ENCODE peak calls at places on chromosomes 16 and 17, in ten cellular contexts. One of them, this sample, is unnamed.

GRCh38 chr17:72237223-72237622 is 116.4 kb downstream of the SOX9 start:
- DNase-seq in GM12864: no peak
- DNase-seq in cardiac muscle cell: no peak
- DNase-seq in BJ: no peak
- DNase-seq in skeletal muscle cell: no peak
- DNase-seq in HepG2: no peak
- DNase-seq in A549: no peak
- DNase-seq in naive thymus-derived CD4-positive, alpha-beta T cell: no peak
- DNase-seq in heart left ventricle: no peak
- DNase-seq in CD8-positive, alpha-beta T cell: no peak
- DNase-seq in this sample: no peak

GRCh38 chr16:50609049-50609832 is 61.0 kb downstream of the NKD1 start:
- DNase-seq in GM12864: no peak
- DNase-seq in cardiac muscle cell: no peak
- DNase-seq in BJ: no peak
- DNase-seq in skeletal muscle cell: no peak
- DNase-seq in HepG2: no peak
- DNase-seq in A549: no peak
- DNase-seq in naive thymus-derived CD4-positive, alpha-beta T cell: no peak
- DNase-seq in heart left ventricle: no peak
- DNase-seq in CD8-positive, alpha-beta T cell: no peak
- DNase-seq in this sample: no peak

GRCh38 chr17:60106377-60107059 is 27.8 kb upstream of the HEATR6 start:
- DNase-seq in GM12864: no peak
- DNase-seq in cardiac muscle cell: peak
- DNase-seq in BJ: no peak
- DNase-seq in skeletal muscle cell: no peak
- DNase-seq in HepG2: no peak
- DNase-seq in A549: no peak
- DNase-seq in naive thymus-derived CD4-positive, alpha-beta T cell: no peak
- DNase-seq in heart left ventricle: no peak
- DNase-seq in CD8-positive, alpha-beta T cell: no peak
- DNase-seq in this sample: no peak

GRCh38 chr17:8189041-8189710 is 804 bp downstream of the BORCS6 start:
- DNase-seq in GM12864: no peak
- DNase-seq in cardiac muscle cell: no peak
- DNase-seq in BJ: no peak
- DNase-seq in skeletal muscle cell: no peak
- DNase-seq in HepG2: no peak
- DNase-seq in A549: no peak
- DNase-seq in naive thymus-derived CD4-positive, alpha-beta T cell: peak
- DNase-seq in heart left ventricle: peak
- DNase-seq in CD8-positive, alpha-beta T cell: peak
- DNase-seq in this sample: no peak

GRCh38 chr16:86975445-86975844 is 341.7 kb downstream of the C16orf95 start:
- DNase-seq in GM12864: no peak
- DNase-seq in cardiac muscle cell: peak
- DNase-seq in BJ: no peak
- DNase-seq in skeletal muscle cell: peak
- DNase-seq in HepG2: no peak
- DNase-seq in A549: peak
- DNase-seq in naive thymus-derived CD4-positive, alpha-beta T cell: no peak
- DNase-seq in heart left ventricle: peak
- DNase-seq in CD8-positive, alpha-beta T cell: no peak
- DNase-seq in this sample: no peak

GRCh38 chr16:58094791-58095574 is 34.2 kb downstream of the CFAP20 start:
- DNase-seq in GM12864: no peak
- DNase-seq in cardiac muscle cell: no peak
- DNase-seq in BJ: no peak
- DNase-seq in skeletal muscle cell: no peak
- DNase-seq in HepG2: no peak
- DNase-seq in A549: no peak
- DNase-seq in naive thymus-derived CD4-positive, alpha-beta T cell: no peak
- DNase-seq in heart left ventricle: no peak
- DNase-seq in CD8-positive, alpha-beta T cell: no peak
- DNase-seq in this sample: peak

GRCh38 chr17:79907855-79908254 is 68.6 kb upstream of the CBX4 start:
- DNase-seq in GM12864: no peak
- DNase-seq in cardiac muscle cell: peak
- DNase-seq in BJ: peak
- DNase-seq in skeletal muscle cell: no peak
- DNase-seq in HepG2: no peak
- DNase-seq in A549: no peak
- DNase-seq in naive thymus-derived CD4-positive, alpha-beta T cell: no peak
- DNase-seq in heart left ventricle: no peak
- DNase-seq in CD8-positive, alpha-beta T cell: no peak
- DNase-seq in this sample: no peak

GRCh38 chr16:89493776-89494175 is 3.4 kb upstream of the ANKRD11 start:
- DNase-seq in GM12864: no peak
- DNase-seq in cardiac muscle cell: no peak
- DNase-seq in BJ: no peak
- DNase-seq in skeletal muscle cell: no peak
- DNase-seq in HepG2: no peak
- DNase-seq in A549: no peak
- DNase-seq in naive thymus-derived CD4-positive, alpha-beta T cell: no peak
- DNase-seq in heart left ventricle: no peak
- DNase-seq in CD8-positive, alpha-beta T cell: no peak
- DNase-seq in this sample: no peak

GRCh38 chr16:49725651-49726050 is 130.3 kb downstream of the ZNF423 start:
- DNase-seq in GM12864: no peak
- DNase-seq in cardiac muscle cell: no peak
- DNase-seq in BJ: no peak
- DNase-seq in skeletal muscle cell: no peak
- DNase-seq in HepG2: no peak
- DNase-seq in A549: no peak
- DNase-seq in naive thymus-derived CD4-positive, alpha-beta T cell: no peak
- DNase-seq in heart left ventricle: no peak
- DNase-seq in CD8-positive, alpha-beta T cell: no peak
- DNase-seq in this sample: no peak

GRCh38 chr17:81256616-81257015 is 17.5 kb downstream of the NDUFAF8 start:
- DNase-seq in GM12864: no peak
- DNase-seq in cardiac muscle cell: no peak
- DNase-seq in BJ: no peak
- DNase-seq in skeletal muscle cell: no peak
- DNase-seq in HepG2: no peak
- DNase-seq in A549: peak
- DNase-seq in naive thymus-derived CD4-positive, alpha-beta T cell: no peak
- DNase-seq in heart left ventricle: no peak
- DNase-seq in CD8-positive, alpha-beta T cell: no peak
- DNase-seq in this sample: peak

GRCh38 chr17:81257533-81257932 is 18.4 kb downstream of the NDUFAF8 start:
- DNase-seq in GM12864: no peak
- DNase-seq in cardiac muscle cell: no peak
- DNase-seq in BJ: no peak
- DNase-seq in skeletal muscle cell: no peak
- DNase-seq in HepG2: no peak
- DNase-seq in A549: no peak
- DNase-seq in naive thymus-derived CD4-positive, alpha-beta T cell: no peak
- DNase-seq in heart left ventricle: no peak
- DNase-seq in CD8-positive, alpha-beta T cell: no peak
- DNase-seq in this sample: no peak

GRCh38 chr17:81253358-81254131 is 14.4 kb downstream of the NDUFAF8 start:
- DNase-seq in GM12864: no peak
- DNase-seq in cardiac muscle cell: peak
- DNase-seq in BJ: no peak
- DNase-seq in skeletal muscle cell: no peak
- DNase-seq in HepG2: no peak
- DNase-seq in A549: peak
- DNase-seq in naive thymus-derived CD4-positive, alpha-beta T cell: peak
- DNase-seq in heart left ventricle: no peak
- DNase-seq in CD8-positive, alpha-beta T cell: peak
- DNase-seq in this sample: peak

GRCh38 chr17:81252336-81253329 is 13.5 kb downstream of the NDUFAF8 start:
- DNase-seq in GM12864: no peak
- DNase-seq in cardiac muscle cell: no peak
- DNase-seq in BJ: no peak
- DNase-seq in skeletal muscle cell: no peak
- DNase-seq in HepG2: peak
- DNase-seq in A549: no peak
- DNase-seq in naive thymus-derived CD4-positive, alpha-beta T cell: no peak
- DNase-seq in heart left ventricle: no peak
- DNase-seq in CD8-positive, alpha-beta T cell: no peak
- DNase-seq in this sample: peak

GRCh38 chr17:81254955-81255717 is 16.0 kb downstream of the NDUFAF8 start:
- DNase-seq in GM12864: no peak
- DNase-seq in cardiac muscle cell: peak
- DNase-seq in BJ: peak
- DNase-seq in skeletal muscle cell: peak
- DNase-seq in HepG2: peak
- DNase-seq in A549: peak
- DNase-seq in naive thymus-derived CD4-positive, alpha-beta T cell: no peak
- DNase-seq in heart left ventricle: peak
- DNase-seq in CD8-positive, alpha-beta T cell: no peak
- DNase-seq in this sample: peak
- H3K4me3 ChIP-seq in GM12864: no peak
- H3K4me3 ChIP-seq in cardiac muscle cell: no peak
- H3K4me3 ChIP-seq in BJ: no peak
- H3K4me3 ChIP-seq in skeletal muscle cell: no peak
- H3K4me3 ChIP-seq in HepG2: no peak
- H3K4me3 ChIP-seq in A549: no peak
- H3K4me3 ChIP-seq in naive thymus-derived CD4-positive, alpha-beta T cell: no peak
- H3K4me3 ChIP-seq in heart left ventricle: no peak
- H3K4me3 ChIP-seq in CD8-positive, alpha-beta T cell: no peak
- H3K4me3 ChIP-seq in this sample: no peak

GRCh38 chr17:3750926-3751325 is 27.2 kb downstream of the HASPIN start:
- DNase-seq in GM12864: no peak
- DNase-seq in cardiac muscle cell: no peak
- DNase-seq in BJ: no peak
- DNase-seq in skeletal muscle cell: no peak
- DNase-seq in HepG2: no peak
- DNase-seq in A549: no peak
- DNase-seq in naive thymus-derived CD4-positive, alpha-beta T cell: no peak
- DNase-seq in heart left ventricle: no peak
- DNase-seq in CD8-positive, alpha-beta T cell: peak
- DNase-seq in this sample: no peak

GRCh38 chr17:3751836-3752235 is 28.1 kb downstream of the HASPIN start:
- DNase-seq in GM12864: no peak
- DNase-seq in cardiac muscle cell: no peak
- DNase-seq in BJ: no peak
- DNase-seq in skeletal muscle cell: no peak
- DNase-seq in HepG2: no peak
- DNase-seq in A549: no peak
- DNase-seq in naive thymus-derived CD4-positive, alpha-beta T cell: no peak
- DNase-seq in heart left ventricle: no peak
- DNase-seq in CD8-positive, alpha-beta T cell: no peak
- DNase-seq in this sample: no peak

GRCh38 chr17:3754066-3754457 is 30.4 kb downstream of the HASPIN start:
- DNase-seq in GM12864: no peak
- DNase-seq in cardiac muscle cell: no peak
- DNase-seq in BJ: no peak
- DNase-seq in skeletal muscle cell: no peak
- DNase-seq in HepG2: no peak
- DNase-seq in A549: no peak
- DNase-seq in naive thymus-derived CD4-positive, alpha-beta T cell: no peak
- DNase-seq in heart left ventricle: no peak
- DNase-seq in CD8-positive, alpha-beta T cell: no peak
- DNase-seq in this sample: no peak

GRCh38 chr17:3755335-3756030 is 31.8 kb downstream of the HASPIN start:
- DNase-seq in GM12864: no peak
- DNase-seq in cardiac muscle cell: no peak
- DNase-seq in BJ: no peak
- DNase-seq in skeletal muscle cell: no peak
- DNase-seq in HepG2: no peak
- DNase-seq in A549: no peak
- DNase-seq in naive thymus-derived CD4-positive, alpha-beta T cell: no peak
- DNase-seq in heart left ventricle: no peak
- DNase-seq in CD8-positive, alpha-beta T cell: no peak
- DNase-seq in this sample: no peak

GRCh38 chr17:3754458-3755334 is 31.0 kb downstream of the HASPIN start:
- DNase-seq in GM12864: no peak
- DNase-seq in cardiac muscle cell: no peak
- DNase-seq in BJ: no peak
- DNase-seq in skeletal muscle cell: no peak
- DNase-seq in HepG2: no peak
- DNase-seq in A549: no peak
- DNase-seq in naive thymus-derived CD4-positive, alpha-beta T cell: peak
- DNase-seq in heart left ventricle: no peak
- DNase-seq in CD8-positive, alpha-beta T cell: peak
- DNase-seq in this sample: no peak
- H3K4me3 ChIP-seq in GM12864: no peak
- H3K4me3 ChIP-seq in cardiac muscle cell: no peak
- H3K4me3 ChIP-seq in BJ: no peak
- H3K4me3 ChIP-seq in skeletal muscle cell: no peak
- H3K4me3 ChIP-seq in HepG2: no peak
- H3K4me3 ChIP-seq in A549: peak
- H3K4me3 ChIP-seq in naive thymus-derived CD4-positive, alpha-beta T cell: peak
- H3K4me3 ChIP-seq in heart left ventricle: no peak
- H3K4me3 ChIP-seq in CD8-positive, alpha-beta T cell: peak
- H3K4me3 ChIP-seq in this sample: peak

GRCh38 chr16:694187-694862 is 4.1 kb upstream of the WDR24 start:
- DNase-seq in GM12864: no peak
- DNase-seq in cardiac muscle cell: no peak
- DNase-seq in BJ: no peak
- DNase-seq in skeletal muscle cell: no peak
- DNase-seq in HepG2: no peak
- DNase-seq in A549: no peak
- DNase-seq in naive thymus-derived CD4-positive, alpha-beta T cell: no peak
- DNase-seq in heart left ventricle: no peak
- DNase-seq in CD8-positive, alpha-beta T cell: no peak
- DNase-seq in this sample: no peak
- H3K4me3 ChIP-seq in GM12864: peak
- H3K4me3 ChIP-seq in cardiac muscle cell: no peak
- H3K4me3 ChIP-seq in BJ: no peak
- H3K4me3 ChIP-seq in skeletal muscle cell: no peak
- H3K4me3 ChIP-seq in HepG2: peak
- H3K4me3 ChIP-seq in A549: peak
- H3K4me3 ChIP-seq in naive thymus-derived CD4-positive, alpha-beta T cell: peak
- H3K4me3 ChIP-seq in heart left ventricle: peak
- H3K4me3 ChIP-seq in CD8-positive, alpha-beta T cell: peak
- H3K4me3 ChIP-seq in this sample: no peak

DNA sequence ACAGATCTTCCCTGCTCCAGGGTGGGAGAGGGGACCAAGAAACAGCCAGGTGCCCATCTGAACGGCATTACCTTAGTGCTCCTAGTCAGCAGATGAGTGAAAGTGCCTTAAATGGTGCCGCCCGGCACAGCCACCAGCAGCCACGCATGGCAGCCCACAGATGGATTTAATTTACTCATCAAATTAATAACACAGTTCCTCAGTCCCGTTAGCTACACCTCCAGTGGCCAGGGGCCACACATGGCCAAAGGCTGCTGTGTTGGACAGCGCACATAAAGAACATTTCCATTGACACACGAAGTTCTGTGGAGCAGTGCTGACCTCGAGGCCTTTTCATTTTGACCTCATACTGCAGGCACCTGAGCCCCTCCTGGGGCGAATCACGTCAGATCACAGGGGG is 166.3 kb downstream of the CMIP start:
- DNase-seq in GM12864: no peak
- DNase-seq in cardiac muscle cell: no peak
- DNase-seq in BJ: no peak
- DNase-seq in skeletal muscle cell: no peak
- DNase-seq in HepG2: no peak
- DNase-seq in A549: no peak
- DNase-seq in naive thymus-derived CD4-positive, alpha-beta T cell: no peak
- DNase-seq in heart left ventricle: peak
- DNase-seq in CD8-positive, alpha-beta T cell: no peak
- DNase-seq in this sample: no peak
- H3K4me3 ChIP-seq in GM12864: no peak
- H3K4me3 ChIP-seq in cardiac muscle cell: no peak
- H3K4me3 ChIP-seq in BJ: no peak
- H3K4me3 ChIP-seq in skeletal muscle cell: no peak
- H3K4me3 ChIP-seq in HepG2: no peak
- H3K4me3 ChIP-seq in A549: no peak
- H3K4me3 ChIP-seq in naive thymus-derived CD4-positive, alpha-beta T cell: no peak
- H3K4me3 ChIP-seq in heart left ventricle: no peak
- H3K4me3 ChIP-seq in CD8-positive, alpha-beta T cell: no peak
- H3K4me3 ChIP-seq in this sample: peak

This sample was measured in heart right ventricle.